ENCODE peak calls at places on chromosomes 13 and 19, in five cellular contexts. One of them, this sample, is unnamed.

GRCh38 chr13:22316494-22317025 is 645.7 kb downstream of the FGF9 start:
- DNase-seq in endothelial cell of umbilical vein: no peak
- DNase-seq in NB4: peak
- DNase-seq in Peyer's patch: no peak
- DNase-seq in heart left ventricle: no peak
- DNase-seq in this sample: no peak

GRCh38 chr13:107450931-107451330 is 764.4 kb downstream of the LIG4 start:
- DNase-seq in NB4: peak
- DNase-seq in endothelial cell of umbilical vein: peak
- DNase-seq in Peyer's patch: no peak
- DNase-seq in heart left ventricle: peak
- DNase-seq in this sample: no peak

GRCh38 chr19:28633223-28634030 is 579.5 kb downstream of the UQCRFS1 start:
- DNase-seq in endothelial cell of umbilical vein: no peak
- DNase-seq in NB4: peak
- DNase-seq in heart left ventricle: no peak
- DNase-seq in Peyer's patch: no peak
- DNase-seq in this sample: peak

GRCh38 chr19:7869910-7870511 is 4.2 kb downstream of the PRR36 start:
- DNase-seq in heart left ventricle: peak
- DNase-seq in endothelial cell of umbilical vein: peak
- DNase-seq in Peyer's patch: no peak
- DNase-seq in NB4: peak
- DNase-seq in this sample: peak

GRCh38 chr13:41361501-41361900 is 50.4 kb downstream of the NAA16 start:
- DNase-seq in Peyer's patch: no peak
- DNase-seq in endothelial cell of umbilical vein: no peak
- DNase-seq in heart left ventricle: no peak
- DNase-seq in NB4: no peak
- DNase-seq in this sample: peak

GRCh38 chr13:24724714-24725113 is 39.3 kb upstream of the RNF17 start:
- DNase-seq in Peyer's patch: no peak
- DNase-seq in endothelial cell of umbilical vein: no peak
- DNase-seq in heart left ventricle: no peak
- DNase-seq in NB4: no peak
- DNase-seq in this sample: no peak

GRCh38 chr13:23449386-23450162 is 16.1 kb upstream of the SACS start:
- DNase-seq in Peyer's patch: no peak
- DNase-seq in heart left ventricle: no peak
- DNase-seq in endothelial cell of umbilical vein: no peak
- DNase-seq in NB4: no peak
- DNase-seq in this sample: no peak

GRCh38 chr13:97945792-97946419 is 7.6 kb upstream of the IPO5 start:
- DNase-seq in Peyer's patch: no peak
- DNase-seq in heart left ventricle: no peak
- DNase-seq in NB4: peak
- DNase-seq in endothelial cell of umbilical vein: no peak
- DNase-seq in this sample: no peak

GRCh38 chr13:35988648-35989081 is 142.5 kb downstream of the DCLK1 start:
- DNase-seq in endothelial cell of umbilical vein: no peak
- DNase-seq in NB4: no peak
- DNase-seq in Peyer's patch: no peak
- DNase-seq in heart left ventricle: no peak
- DNase-seq in this sample: no peak

GRCh38 chr13:84630486-84630885 is 748.2 kb upstream of the SLITRK1 start:
- DNase-seq in heart left ventricle: no peak
- DNase-seq in endothelial cell of umbilical vein: no peak
- DNase-seq in NB4: no peak
- DNase-seq in Peyer's patch: no peak
- DNase-seq in this sample: no peak

GRCh38 chr19:50835785-50836542 is 2.6 kb upstream of the KLK15 start:
- DNase-seq in endothelial cell of umbilical vein: peak
- DNase-seq in Peyer's patch: peak
- DNase-seq in NB4: peak
- DNase-seq in heart left ventricle: peak
- DNase-seq in this sample: peak

GRCh38 chr19:49475995-49476880 is 2.2 kb downstream of the FLT3LG start:
- DNase-seq in endothelial cell of umbilical vein: peak
- DNase-seq in heart left ventricle: peak
- DNase-seq in Peyer's patch: peak
- DNase-seq in NB4: peak
- DNase-seq in this sample: peak

DNA sequence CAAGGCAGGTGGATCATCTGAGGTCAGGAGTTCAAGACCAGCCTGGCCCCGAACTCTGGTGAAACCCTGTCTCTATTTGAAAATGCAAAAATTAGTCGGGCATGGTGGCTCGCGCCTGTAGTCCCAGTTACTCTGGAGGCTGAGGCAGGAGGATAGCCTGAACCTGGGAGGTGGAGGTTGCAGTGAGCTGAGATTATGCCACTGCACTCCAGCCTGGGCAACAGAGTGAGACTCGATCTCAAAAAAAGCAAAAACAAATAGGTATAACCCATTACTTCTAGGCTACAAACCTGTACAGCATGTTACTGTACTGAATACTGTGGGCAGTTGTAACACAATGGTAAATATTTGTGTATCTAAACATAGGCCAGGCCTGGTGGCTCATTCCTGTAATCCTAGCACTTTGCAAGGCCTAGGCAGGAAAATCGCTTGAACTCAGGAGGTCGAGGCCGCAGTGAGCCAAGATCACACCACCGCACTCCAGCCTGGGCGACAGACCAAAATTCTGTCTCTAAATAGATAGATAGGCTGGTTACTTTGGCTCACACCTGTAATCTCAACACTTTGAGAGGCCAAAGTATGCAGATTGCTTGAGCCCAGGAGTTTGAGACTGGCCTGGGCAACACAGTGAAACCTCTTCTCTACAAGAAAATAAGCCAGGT is 63.5 kb downstream of the MYO9B start:
- DNase-seq in heart left ventricle: peak
- DNase-seq in endothelial cell of umbilical vein: no peak
- DNase-seq in NB4: no peak
- DNase-seq in Peyer's patch: no peak
- DNase-seq in this sample: no peak
- TF ChIP-seq POLR2A in heart left ventricle: no peak
- TF ChIP-seq POLR2A in endothelial cell of umbilical vein: no peak
- TF ChIP-seq POLR2A in NB4: no peak
- TF ChIP-seq POLR2A in Peyer's patch: no peak
- TF ChIP-seq POLR2A in this sample: no peak

GRCh38 chr19:14450168-14450874 is 17.2 kb downstream of the PKN1 start:
- DNase-seq in NB4: peak
- DNase-seq in heart left ventricle: no peak
- DNase-seq in Peyer's patch: no peak
- DNase-seq in endothelial cell of umbilical vein: peak
- DNase-seq in this sample: peak
- TF ChIP-seq POLR2A in NB4: no peak
- TF ChIP-seq POLR2A in heart left ventricle: no peak
- TF ChIP-seq POLR2A in Peyer's patch: no peak
- TF ChIP-seq POLR2A in endothelial cell of umbilical vein: no peak
- TF ChIP-seq POLR2A in this sample: no peak

DNA sequence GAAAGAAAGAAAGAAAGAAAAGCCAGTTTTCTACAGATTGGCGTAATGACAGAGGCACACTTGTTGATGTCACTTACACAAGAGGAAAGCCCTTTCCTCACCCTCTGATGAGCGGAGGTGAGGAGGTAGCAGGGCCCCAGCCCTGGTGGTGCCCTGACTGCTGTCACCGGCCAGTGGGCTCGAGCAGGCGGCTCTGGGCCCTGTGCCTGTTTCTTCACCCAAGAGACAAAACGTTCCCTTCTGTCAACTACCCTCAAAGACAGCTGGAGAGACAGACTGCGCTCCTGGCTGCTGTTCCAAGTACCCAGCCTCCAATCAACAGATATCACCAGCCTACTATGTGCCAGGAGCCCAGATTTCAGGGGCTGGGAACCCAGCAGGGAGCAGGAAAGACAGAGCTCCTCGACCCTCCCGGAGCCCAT is 10.1 kb downstream of the EPS15L1 start:
- DNase-seq in NB4: no peak
- DNase-seq in Peyer's patch: no peak
- DNase-seq in heart left ventricle: peak
- DNase-seq in endothelial cell of umbilical vein: no peak
- DNase-seq in this sample: no peak
- TF ChIP-seq POLR2A in NB4: no peak
- TF ChIP-seq POLR2A in Peyer's patch: no peak
- TF ChIP-seq POLR2A in heart left ventricle: peak
- TF ChIP-seq POLR2A in endothelial cell of umbilical vein: no peak
- TF ChIP-seq POLR2A in this sample: no peak

GRCh38 chr19:52191951-52192350 is 2.1 kb downstream of the PPP2R1A start:
- DNase-seq in heart left ventricle: peak
- DNase-seq in NB4: no peak
- DNase-seq in endothelial cell of umbilical vein: no peak
- DNase-seq in Peyer's patch: no peak
- DNase-seq in this sample: peak
- TF ChIP-seq POLR2A in heart left ventricle: peak
- TF ChIP-seq POLR2A in NB4: no peak
- TF ChIP-seq POLR2A in endothelial cell of umbilical vein: peak
- TF ChIP-seq POLR2A in Peyer's patch: no peak
- TF ChIP-seq POLR2A in this sample: no peak

GRCh38 chr19:3700242-3701032 is at the start of gene PIP5K1C:
- DNase-seq in NB4: peak
- DNase-seq in Peyer's patch: peak
- DNase-seq in endothelial cell of umbilical vein: peak
- DNase-seq in heart left ventricle: peak
- DNase-seq in this sample: peak
- TF ChIP-seq POLR2A in NB4: no peak
- TF ChIP-seq POLR2A in Peyer's patch: no peak
- TF ChIP-seq POLR2A in endothelial cell of umbilical vein: peak
- TF ChIP-seq POLR2A in heart left ventricle: peak
- TF ChIP-seq POLR2A in this sample: no peak

GRCh38 chr19:46716672-46717033 is 261 bp downstream of the PRKD2 start:
- DNase-seq in Peyer's patch: no peak
- DNase-seq in heart left ventricle: no peak
- DNase-seq in NB4: no peak
- DNase-seq in endothelial cell of umbilical vein: no peak
- DNase-seq in this sample: no peak

GRCh38 chr19:46716013-46716671 is 772 bp downstream of the PRKD2 start:
- DNase-seq in endothelial cell of umbilical vein: no peak
- DNase-seq in heart left ventricle: no peak
- DNase-seq in NB4: peak
- DNase-seq in Peyer's patch: no peak
- DNase-seq in this sample: peak

GRCh38 chr19:46715620-46716012 is 1.3 kb downstream of the PRKD2 start:
- DNase-seq in Peyer's patch: no peak
- DNase-seq in NB4: no peak
- DNase-seq in endothelial cell of umbilical vein: no peak
- DNase-seq in heart left ventricle: no peak
- DNase-seq in this sample: no peak

GRCh38 chr19:46714523-46715106 is 2.3 kb downstream of the PRKD2 start:
- DNase-seq in heart left ventricle: no peak
- DNase-seq in NB4: no peak
- DNase-seq in Peyer's patch: no peak
- DNase-seq in endothelial cell of umbilical vein: peak
- DNase-seq in this sample: no peak

DNA sequence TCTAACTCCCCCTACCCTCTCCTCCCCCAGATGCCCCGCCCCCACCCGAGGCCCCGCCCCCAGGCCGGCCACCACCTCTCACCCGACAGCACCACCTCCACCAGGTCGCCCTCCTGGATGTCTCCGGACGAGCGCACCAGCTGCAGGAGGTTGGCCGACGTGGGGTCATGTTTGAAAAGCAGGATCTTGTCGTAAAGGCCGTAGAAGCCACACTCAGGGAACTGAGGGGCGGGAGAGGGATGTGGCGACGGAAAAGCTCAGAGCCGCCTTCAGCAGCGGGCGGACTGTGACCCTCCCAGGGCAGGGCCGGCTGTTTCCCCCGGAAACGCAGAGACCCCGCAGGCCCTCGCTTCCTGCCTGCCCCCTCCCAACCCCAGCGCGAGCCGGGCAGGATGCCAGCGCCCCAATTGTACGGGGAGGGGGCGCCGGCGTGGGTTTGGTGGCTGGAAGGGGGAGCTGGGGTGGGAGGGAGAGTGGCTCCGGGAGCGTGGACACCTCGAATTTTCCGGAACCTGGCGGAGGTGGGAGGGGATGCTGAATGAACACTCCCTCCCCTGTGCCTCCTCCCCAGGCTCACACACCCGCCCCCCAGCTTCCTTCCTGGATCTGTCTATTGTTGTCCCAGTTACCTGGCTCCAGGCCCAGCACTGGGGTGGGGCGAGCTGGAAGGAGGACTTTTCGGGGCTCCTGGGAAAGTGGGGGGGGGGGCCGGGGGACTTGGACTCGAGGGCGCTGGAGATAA is 3.0 kb downstream of the PRKD2 start:
- DNase-seq in heart left ventricle: peak
- DNase-seq in endothelial cell of umbilical vein: peak
- DNase-seq in NB4: no peak
- DNase-seq in Peyer's patch: peak
- DNase-seq in this sample: peak
- TF ChIP-seq POLR2A in heart left ventricle: no peak
- TF ChIP-seq POLR2A in endothelial cell of umbilical vein: no peak
- TF ChIP-seq POLR2A in NB4: no peak
- TF ChIP-seq POLR2A in Peyer's patch: no peak
- TF ChIP-seq POLR2A in this sample: no peak

DNA sequence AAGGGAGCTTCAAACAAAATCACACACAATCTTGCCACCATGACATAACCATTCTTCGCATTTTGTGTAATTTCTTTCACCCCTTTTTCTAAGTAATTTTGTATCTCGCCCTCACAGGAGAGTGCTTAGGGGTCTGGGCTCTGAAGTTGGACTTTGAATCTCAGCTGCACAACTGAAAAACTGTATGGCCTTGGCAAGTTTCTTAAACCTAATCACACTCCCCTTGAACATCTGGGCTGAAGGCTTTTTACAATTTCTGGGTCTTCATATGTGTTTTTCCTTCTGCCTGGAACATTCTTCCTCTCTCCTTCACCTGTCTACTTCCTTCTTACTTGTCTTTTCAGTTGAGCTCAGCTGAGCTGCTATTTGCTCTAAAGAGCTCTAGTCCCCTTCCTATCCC is 24.3 kb upstream of the CPB2 start:
- DNase-seq in endothelial cell of umbilical vein: no peak
- DNase-seq in Peyer's patch: no peak
- DNase-seq in heart left ventricle: no peak
- DNase-seq in NB4: no peak
- DNase-seq in this sample: no peak
- TF ChIP-seq POLR2A in endothelial cell of umbilical vein: no peak
- TF ChIP-seq POLR2A in Peyer's patch: no peak
- TF ChIP-seq POLR2A in heart left ventricle: no peak
- TF ChIP-seq POLR2A in NB4: no peak
- TF ChIP-seq POLR2A in this sample: no peak

DNA sequence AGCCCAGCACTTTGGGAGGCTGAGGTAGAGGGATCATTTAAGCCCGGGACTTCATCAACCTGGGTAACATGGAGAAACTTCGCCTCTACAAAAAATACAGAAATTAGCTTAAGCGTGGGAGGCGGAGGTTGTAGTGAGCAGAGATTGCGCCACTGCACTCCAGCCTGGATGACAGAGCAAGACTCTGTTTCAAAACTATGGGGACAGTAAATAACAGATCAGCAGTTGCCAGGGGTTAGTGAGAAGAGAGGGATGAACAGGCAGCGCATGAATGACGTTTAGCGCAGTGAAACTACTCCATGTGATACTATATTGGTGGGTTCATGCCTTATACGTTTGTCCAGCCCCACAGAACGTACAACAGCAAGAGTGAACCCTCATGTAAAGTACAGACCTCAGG is 7.1 kb upstream of the ICAM3 start:
- DNase-seq in Peyer's patch: no peak
- DNase-seq in endothelial cell of umbilical vein: no peak
- DNase-seq in NB4: peak
- DNase-seq in heart left ventricle: peak
- DNase-seq in this sample: no peak
- TF ChIP-seq POLR2A in Peyer's patch: no peak
- TF ChIP-seq POLR2A in endothelial cell of umbilical vein: no peak
- TF ChIP-seq POLR2A in NB4: no peak
- TF ChIP-seq POLR2A in heart left ventricle: no peak
- TF ChIP-seq POLR2A in this sample: no peak

This sample was measured in erythroblast.